ENCODE peak calls at places on chromosomes 3 and 15, in eight cellular contexts. E is GM06990; P is PC-3; Q is hepatocyte; Z is HAP-1; G is H7; H is mammary epithelial cell; B is CD8-positive, alpha-beta memory T cell. S is an unnamed sample.

GRCh38 chr3:184259878-184260570 is 1.3 kb downstream of the CAMK2N2 start:
- DNase-seq in P (peak), B (peak), Z (no peak), E (no peak), H (peak), G (peak), Q (peak), S (no peak)

GRCh38 chr15:52790941-52791751 is 1.0 kb upstream of the ONECUT1 start:
- DNase-seq in E (no peak), B (no peak), Z (no peak), G (peak), P (no peak), Q (peak), H (no peak), S (no peak)

GRCh38 chr3:14177580-14178246 is 688 bp downstream of the XPC start:
- DNase-seq in Q (no peak), P (no peak), Z (peak), G (no peak), E (no peak), H (no peak), B (no peak), S (no peak)

GRCh38 chr15:98286200-98286599 is 325.7 kb downstream of the ARRDC4 start:
- DNase-seq in P (no peak), E (no peak), Q (no peak), H (no peak), B (no peak), G (no peak), Z (no peak), S (no peak)

GRCh38 chr3:141302364-141303141 is 65.8 kb upstream of the ZBTB38 start:
- DNase-seq in P (peak), G (no peak), Z (no peak), H (peak), Q (no peak), B (no peak), E (no peak), S (peak)

GRCh38 chr3:194395767-194396527 is 3.1 kb downstream of the GP5 start:
- DNase-seq in H (no peak), Z (no peak), E (no peak), G (peak), Q (peak), B (no peak), P (no peak), S (no peak)

GRCh38 chr3:183967693-183968092 is 50.0 kb downstream of the ABCC5 start:
- DNase-seq in E (no peak), Q (peak), B (no peak), H (peak), G (no peak), P (peak), Z (no peak), S (no peak)

GRCh38 chr15:44792715-44793114 is 56.4 kb downstream of the TRIM69 start:
- DNase-seq in Z (no peak), B (no peak), Q (no peak), P (no peak), E (no peak), G (no peak), H (no peak), S (no peak)

GRCh38 chr3:13500133-13500885 is 20.2 kb downstream of the HDAC11 start:
- DNase-seq in Z (no peak), B (no peak), H (no peak), Q (no peak), G (peak), P (peak), E (no peak), S (no peak)

GRCh38 chr3:134357914-134358811 is 16.1 kb downstream of the AMOTL2 start:
- DNase-seq in E (no peak), P (peak), H (peak), Z (peak), Q (peak), G (peak), B (no peak), S (peak)

GRCh38 chr3:189839576-189839975 is 208.4 kb downstream of the TP63 start:
- DNase-seq in E (no peak), B (no peak), P (peak), G (no peak), Z (no peak), H (peak), Q (peak), S (peak)

DNA sequence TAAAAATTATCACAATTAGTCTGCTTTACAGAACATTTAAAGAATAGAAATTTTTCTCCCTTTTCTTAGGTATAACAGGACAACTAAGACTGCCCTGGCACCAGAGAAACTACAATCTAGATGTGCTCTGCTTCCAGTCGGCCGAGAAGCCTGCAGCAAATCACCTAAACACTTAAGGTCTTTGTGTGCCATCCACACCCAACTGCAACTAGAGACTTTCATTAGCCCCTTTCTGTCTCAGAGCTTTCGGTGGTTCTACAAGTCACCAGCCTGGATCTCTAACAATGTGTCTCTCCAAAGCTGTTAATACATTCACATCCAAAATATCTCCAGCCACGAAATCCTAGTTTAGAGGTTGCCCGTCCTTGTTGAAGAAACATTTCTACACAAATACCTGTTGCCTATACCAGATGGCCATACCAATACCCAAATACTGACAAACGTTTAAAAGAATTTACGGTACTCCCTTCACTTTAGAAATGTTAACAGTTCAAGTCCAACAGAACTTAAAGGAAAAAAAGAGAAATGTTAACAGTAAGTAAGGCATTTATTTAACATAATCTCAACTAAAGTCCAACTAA is 6.7 kb downstream of the PRC1 start:
- DNase-seq in Z (no peak), B (no peak), E (no peak), P (no peak), G (no peak), Q (no peak), H (peak), S (no peak)
- H3K4me3 ChIP-seq in Z (no peak), B (no peak), E (no peak), P (no peak), G (no peak), Q (no peak), H (no peak), S (no peak)

GRCh38 chr3:4494807-4495200 is 1.7 kb downstream of the ITPR1 start:
- DNase-seq in B (no peak), G (no peak), E (no peak), Q (no peak), Z (no peak), P (no peak), H (no peak), S (no peak)
- H3K4me3 ChIP-seq in B (peak), G (no peak), E (peak), Q (no peak), Z (peak), P (peak), H (peak), S (peak)

DNA sequence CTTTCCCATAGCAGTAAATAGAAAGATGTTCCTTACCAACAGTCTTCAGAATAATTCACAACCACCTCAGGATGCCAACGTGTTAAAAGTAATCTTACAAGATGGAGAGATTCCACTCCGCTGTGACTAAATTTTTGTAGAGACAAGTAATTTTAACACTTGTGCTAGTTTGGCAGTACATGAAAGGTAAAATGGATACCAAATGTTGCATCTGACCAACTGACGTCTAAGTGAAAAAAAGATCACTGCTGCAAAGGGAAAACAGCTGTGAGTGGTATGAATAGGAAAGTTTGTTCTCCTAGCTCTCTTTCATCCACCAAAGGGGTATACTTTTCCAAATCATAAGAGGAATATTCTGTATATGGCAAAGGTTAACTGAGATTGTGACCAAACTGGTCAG is 2.6 kb downstream of the SPG21 start:
- DNase-seq in P (no peak), Q (no peak), H (no peak), B (no peak), G (no peak), E (no peak), Z (no peak), S (no peak)
- H3K4me3 ChIP-seq in P (no peak), Q (no peak), H (no peak), B (no peak), G (no peak), E (no peak), Z (no peak), S (peak)

GRCh38 chr3:143974877-143975238 is 3.2 kb downstream of the DIPK2A start:
- DNase-seq in B (no peak), Q (no peak), Z (no peak), H (peak), E (no peak), G (no peak), P (peak), S (no peak)
- H3K4me3 ChIP-seq in B (peak), Q (peak), Z (peak), H (peak), E (peak), G (peak), P (peak), S (peak)

GRCh38 chr3:121821421-121822199 is 13.2 kb downstream of the IQCB1 start:
- DNase-seq in Z (no peak), B (no peak), G (no peak), P (no peak), H (no peak), E (no peak), Q (no peak), S (no peak)
- H3K4me3 ChIP-seq in Z (no peak), B (no peak), G (no peak), P (no peak), H (no peak), E (no peak), Q (no peak), S (no peak)

DNA sequence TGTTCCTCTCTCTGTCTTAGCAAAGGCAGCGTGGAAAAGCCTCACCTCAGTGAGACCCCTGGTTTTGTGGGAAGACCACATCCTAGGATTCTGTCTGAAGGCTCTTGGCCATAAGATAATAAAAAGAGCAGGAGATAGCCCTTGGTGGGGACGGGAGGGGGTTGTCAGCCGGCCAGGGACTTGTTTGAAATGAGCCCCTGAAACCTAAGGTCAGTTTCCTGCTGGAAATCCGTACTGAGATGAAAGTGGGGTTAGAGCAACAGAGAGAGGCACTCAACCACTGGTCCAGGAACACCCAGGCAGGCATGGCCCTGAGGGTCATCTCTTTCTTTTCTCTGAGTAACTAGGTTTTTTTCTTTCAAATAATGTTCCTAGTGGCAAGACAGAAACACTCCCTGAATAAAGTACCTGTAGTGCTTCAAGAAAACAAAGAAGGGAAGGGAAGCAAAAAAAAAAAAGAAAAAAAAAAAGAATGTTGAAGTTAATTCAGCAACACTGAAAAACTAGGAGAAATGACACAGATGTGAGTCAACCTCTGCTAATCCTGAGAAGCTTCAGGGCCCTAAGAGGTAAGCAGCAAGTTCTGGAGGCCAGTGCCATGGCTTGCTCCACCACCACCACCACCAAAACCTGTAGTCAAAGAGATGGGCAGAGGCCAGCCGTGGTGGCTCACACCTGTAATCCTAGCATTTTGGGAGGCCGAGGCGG is 3.2 kb downstream of the ITGB5 start:
- DNase-seq in P (peak), E (no peak), B (no peak), G (no peak), Z (no peak), Q (no peak), H (no peak), S (no peak)
- H3K4me3 ChIP-seq in P (no peak), E (no peak), B (no peak), G (no peak), Z (no peak), Q (no peak), H (no peak), S (no peak)

GRCh38 chr15:77017091-77017660 is 22.2 kb downstream of the PSTPIP1 start:
- DNase-seq in B (no peak), P (no peak), E (no peak), G (no peak), Z (no peak), H (no peak), Q (no peak), S (no peak)

GRCh38 chr15:77017761-77018720 is 23.1 kb downstream of the PSTPIP1 start:
- DNase-seq in G (peak), H (no peak), Q (no peak), P (no peak), B (no peak), Z (no peak), E (no peak), S (no peak)

GRCh38 chr15:77014137-77015081 is 19.5 kb downstream of the PSTPIP1 start:
- DNase-seq in E (peak), G (peak), P (no peak), H (no peak), Q (no peak), Z (no peak), B (no peak), S (no peak)

GRCh38 chr15:77015651-77016320 is 20.9 kb downstream of the PSTPIP1 start:
- DNase-seq in Q (no peak), P (no peak), G (peak), B (no peak), Z (no peak), H (no peak), E (no peak), S (no peak)

GRCh38 chr15:77016321-77016695 is 21.4 kb downstream of the PSTPIP1 start:
- DNase-seq in Z (no peak), E (no peak), H (no peak), Q (no peak), P (no peak), G (no peak), B (no peak), S (no peak)
- H3K4me3 ChIP-seq in Z (no peak), E (no peak), H (no peak), Q (no peak), P (no peak), G (no peak), B (no peak), S (no peak)

GRCh38 chr3:188223936-188224335 is 70.0 kb downstream of the LPP start:
- DNase-seq in E (no peak), Z (no peak), P (no peak), B (no peak), H (no peak), Q (no peak), G (no peak), S (no peak)
- H3K4me3 ChIP-seq in E (no peak), Z (no peak), P (no peak), B (no peak), H (no peak), Q (no peak), G (no peak), S (no peak)